ENCODE peak calls at places on chromosome 9, in seven cellular contexts. One of them, this sample, is unnamed.

GRCh38 chr9:2261421-2262103 is 246.4 kb downstream of the SMARCA2 start:
- DNase-seq in cardiac fibroblast: no peak
- DNase-seq in hepatocyte: no peak
- DNase-seq in left ventricle myocardium inferior: no peak
- DNase-seq in AG04449: no peak
- DNase-seq in GM12864: no peak
- DNase-seq in astrocyte of the spinal cord: no peak
- DNase-seq in this sample: no peak

GRCh38 chr9:11709567-11709966 is 983.6 kb upstream of the TYRP1 start:
- DNase-seq in astrocyte of the spinal cord: no peak
- DNase-seq in cardiac fibroblast: no peak
- DNase-seq in GM12864: no peak
- DNase-seq in left ventricle myocardium inferior: no peak
- DNase-seq in hepatocyte: no peak
- DNase-seq in AG04449: no peak
- DNase-seq in this sample: no peak

GRCh38 chr9:6889868-6890267 is 132.1 kb downstream of the KDM4C start:
- DNase-seq in cardiac fibroblast: no peak
- DNase-seq in AG04449: no peak
- DNase-seq in astrocyte of the spinal cord: no peak
- DNase-seq in left ventricle myocardium inferior: no peak
- DNase-seq in hepatocyte: no peak
- DNase-seq in GM12864: no peak
- DNase-seq in this sample: no peak

GRCh38 chr9:16367605-16368424 is 502.7 kb downstream of the BNC2 start:
- DNase-seq in left ventricle myocardium inferior: no peak
- DNase-seq in astrocyte of the spinal cord: peak; percentile 22
- DNase-seq in hepatocyte: no peak
- DNase-seq in AG04449: no peak
- DNase-seq in GM12864: no peak
- DNase-seq in cardiac fibroblast: peak; percentile 63
- DNase-seq in this sample: no peak

GRCh38 chr9:35827486-35827885 is 1.0 kb downstream of the FAM221B start:
- DNase-seq in AG04449: no peak
- DNase-seq in cardiac fibroblast: peak; percentile 56
- DNase-seq in astrocyte of the spinal cord: peak; percentile 40
- DNase-seq in hepatocyte: no peak
- DNase-seq in GM12864: no peak
- DNase-seq in left ventricle myocardium inferior: no peak
- DNase-seq in this sample: no peak

GRCh38 chr9:126380447-126380846 is 53.8 kb downstream of the MVB12B start:
- DNase-seq in left ventricle myocardium inferior: no peak
- DNase-seq in astrocyte of the spinal cord: no peak
- DNase-seq in cardiac fibroblast: no peak
- DNase-seq in hepatocyte: no peak
- DNase-seq in AG04449: no peak
- DNase-seq in GM12864: no peak
- DNase-seq in this sample: no peak

GRCh38 chr9:131030978-131031641 is 22.1 kb downstream of the LAMC3 start:
- DNase-seq in hepatocyte: no peak
- DNase-seq in cardiac fibroblast: no peak
- DNase-seq in astrocyte of the spinal cord: no peak
- DNase-seq in left ventricle myocardium inferior: no peak
- DNase-seq in AG04449: no peak
- DNase-seq in GM12864: no peak
- DNase-seq in this sample: no peak

GRCh38 chr9:18105996-18106595 is 367.9 kb upstream of the ADAMTSL1 start:
- DNase-seq in astrocyte of the spinal cord: no peak
- DNase-seq in left ventricle myocardium inferior: no peak
- DNase-seq in hepatocyte: no peak
- DNase-seq in AG04449: no peak
- DNase-seq in cardiac fibroblast: no peak
- DNase-seq in GM12864: no peak
- DNase-seq in this sample: no peak

GRCh38 chr9:132474253-132474652 is 64.2 kb downstream of the CFAP77 start:
- DNase-seq in astrocyte of the spinal cord: no peak
- DNase-seq in AG04449: no peak
- DNase-seq in cardiac fibroblast: no peak
- DNase-seq in hepatocyte: no peak
- DNase-seq in left ventricle myocardium inferior: no peak
- DNase-seq in GM12864: no peak
- DNase-seq in this sample: no peak

GRCh38 chr9:101707708-101708107 is 30.7 kb downstream of the GRIN3A start:
- DNase-seq in GM12864: no peak
- DNase-seq in hepatocyte: no peak
- DNase-seq in left ventricle myocardium inferior: no peak
- DNase-seq in cardiac fibroblast: no peak
- DNase-seq in AG04449: no peak
- DNase-seq in astrocyte of the spinal cord: peak; percentile 1
- DNase-seq in this sample: no peak

GRCh38 chr9:94139672-94140417 is 55.6 kb downstream of the PTPDC1 start:
- DNase-seq in hepatocyte: peak; percentile 71
- DNase-seq in astrocyte of the spinal cord: peak; percentile 99
- DNase-seq in AG04449: peak; percentile 70
- DNase-seq in left ventricle myocardium inferior: peak; percentile 85
- DNase-seq in GM12864: no peak
- DNase-seq in cardiac fibroblast: peak; percentile 98
- DNase-seq in this sample: no peak

GRCh38 chr9:131432597-131433301 is 38.9 kb downstream of the PRRC2B start:
- DNase-seq in astrocyte of the spinal cord: peak; percentile 89
- DNase-seq in hepatocyte: peak; percentile 27
- DNase-seq in left ventricle myocardium inferior: no peak
- DNase-seq in cardiac fibroblast: peak; percentile 92
- DNase-seq in AG04449: peak; percentile 89
- DNase-seq in GM12864: no peak
- DNase-seq in this sample: no peak

GRCh38 chr9:70832487-70832886 is 288.9 kb downstream of the TRPM3 start:
- DNase-seq in AG04449: no peak
- DNase-seq in left ventricle myocardium inferior: no peak
- DNase-seq in astrocyte of the spinal cord: no peak
- DNase-seq in hepatocyte: no peak
- DNase-seq in cardiac fibroblast: peak; percentile 68
- DNase-seq in GM12864: no peak
- DNase-seq in this sample: no peak

GRCh38 chr9:92359380-92360007 is 33.7 kb downstream of the CENPP start:
- DNase-seq in left ventricle myocardium inferior: no peak
- DNase-seq in GM12864: no peak
- DNase-seq in AG04449: no peak
- DNase-seq in cardiac fibroblast: no peak
- DNase-seq in hepatocyte: peak; percentile 38
- DNase-seq in astrocyte of the spinal cord: no peak
- DNase-seq in this sample: no peak

GRCh38 chr9:6408320-6408719 is 4.7 kb upstream of the UHRF2 start:
- DNase-seq in astrocyte of the spinal cord: no peak
- DNase-seq in cardiac fibroblast: no peak
- DNase-seq in left ventricle myocardium inferior: no peak
- DNase-seq in GM12864: no peak
- DNase-seq in hepatocyte: no peak
- DNase-seq in AG04449: no peak
- DNase-seq in this sample: no peak

GRCh38 chr9:86589273-86589672 is 235.1 kb upstream of the TUT7 start:
- DNase-seq in AG04449: no peak
- DNase-seq in left ventricle myocardium inferior: no peak
- DNase-seq in cardiac fibroblast: no peak
- DNase-seq in GM12864: no peak
- DNase-seq in hepatocyte: no peak
- DNase-seq in astrocyte of the spinal cord: no peak
- DNase-seq in this sample: no peak

GRCh38 chr9:72749276-72749675 is 203.6 kb downstream of the ALDH1A1 start:
- DNase-seq in hepatocyte: peak; percentile 32
- DNase-seq in GM12864: no peak
- DNase-seq in left ventricle myocardium inferior: no peak
- DNase-seq in astrocyte of the spinal cord: no peak
- DNase-seq in AG04449: no peak
- DNase-seq in cardiac fibroblast: no peak
- DNase-seq in this sample: no peak

GRCh38 chr9:121949364-121949763 is 143.7 kb downstream of the TTLL11 start:
- DNase-seq in astrocyte of the spinal cord: no peak
- DNase-seq in GM12864: no peak
- DNase-seq in AG04449: no peak
- DNase-seq in hepatocyte: no peak
- DNase-seq in cardiac fibroblast: no peak
- DNase-seq in left ventricle myocardium inferior: no peak
- DNase-seq in this sample: no peak

GRCh38 chr9:106862115-106862945 is 636 bp upstream of the ZNF462 start:
- DNase-seq in GM12864: no peak
- DNase-seq in left ventricle myocardium inferior: no peak
- DNase-seq in AG04449: no peak
- DNase-seq in hepatocyte: peak; percentile 54
- DNase-seq in astrocyte of the spinal cord: peak; percentile 60
- DNase-seq in cardiac fibroblast: peak; percentile 52
- DNase-seq in this sample: peak; percentile 22

GRCh38 chr9:72614057-72614456 is 92.6 kb downstream of the TMC1 start:
- DNase-seq in cardiac fibroblast: no peak
- DNase-seq in left ventricle myocardium inferior: no peak
- DNase-seq in astrocyte of the spinal cord: no peak
- DNase-seq in hepatocyte: no peak
- DNase-seq in AG04449: no peak
- DNase-seq in GM12864: no peak
- DNase-seq in this sample: no peak

GRCh38 chr9:76512826-76513225 is 53.8 kb downstream of the GCNT1 start:
- DNase-seq in astrocyte of the spinal cord: peak; percentile 60
- DNase-seq in AG04449: no peak
- DNase-seq in hepatocyte: no peak
- DNase-seq in GM12864: no peak
- DNase-seq in cardiac fibroblast: peak; percentile 66
- DNase-seq in left ventricle myocardium inferior: no peak
- DNase-seq in this sample: no peak

DNA sequence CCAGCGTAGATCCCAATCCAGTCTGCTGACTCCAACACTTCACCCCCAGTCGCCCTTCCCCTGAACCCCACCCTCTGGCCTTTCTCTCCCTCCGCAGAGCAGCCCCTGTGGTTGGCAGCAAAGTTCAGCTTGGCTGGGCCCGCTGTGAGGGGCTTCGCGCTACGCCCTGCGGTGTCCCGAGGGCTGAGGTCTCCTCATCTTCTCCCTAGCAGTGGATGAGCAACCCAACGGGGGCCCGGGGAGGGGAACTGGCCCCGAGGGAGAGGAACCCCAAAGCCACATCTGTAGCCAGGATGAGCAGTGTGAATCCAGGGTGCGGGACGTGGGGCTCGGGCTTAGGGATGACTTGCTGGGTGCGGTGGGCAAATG is 579 bp downstream of the EGFL7 start:
- DNase-seq in cardiac fibroblast: no peak
- DNase-seq in AG04449: no peak
- DNase-seq in astrocyte of the spinal cord: no peak
- DNase-seq in left ventricle myocardium inferior: no peak
- DNase-seq in GM12864: no peak
- DNase-seq in hepatocyte: no peak
- DNase-seq in this sample: no peak
- H3K4me3 ChIP-seq in cardiac fibroblast: peak overlapping the region; percentile 44
- H3K4me3 ChIP-seq in AG04449: no peak overlapping the region
- H3K4me3 ChIP-seq in astrocyte of the spinal cord: no peak overlapping the region
- H3K4me3 ChIP-seq in left ventricle myocardium inferior: peak overlapping the region; percentile 81
- H3K4me3 ChIP-seq in GM12864: no peak overlapping the region
- H3K4me3 ChIP-seq in hepatocyte: no peak overlapping the region
- H3K4me3 ChIP-seq in this sample: no peak overlapping the region

DNA sequence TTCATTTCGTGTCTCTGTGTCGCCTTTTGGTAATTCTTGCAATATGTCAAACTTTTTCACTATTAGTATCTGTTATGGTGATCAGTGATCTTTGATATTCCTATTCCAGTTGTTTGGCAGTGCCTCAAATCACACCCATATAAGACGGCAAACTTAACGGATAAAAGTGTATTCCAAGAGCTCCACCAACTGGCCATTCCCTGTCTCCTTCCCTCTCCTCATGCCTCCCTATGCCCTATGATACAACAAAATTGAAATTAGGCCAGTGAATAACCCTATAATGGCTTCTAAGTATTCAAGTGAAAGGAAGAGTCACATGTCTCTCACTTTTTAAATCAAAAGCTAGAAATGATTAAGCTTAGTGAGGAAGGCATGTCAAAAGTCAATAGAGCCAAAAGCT is 74.8 kb downstream of the CDK5RAP2 start:
- DNase-seq in astrocyte of the spinal cord: no peak
- DNase-seq in hepatocyte: no peak
- DNase-seq in left ventricle myocardium inferior: no peak
- DNase-seq in cardiac fibroblast: peak; percentile 39
- DNase-seq in GM12864: no peak
- DNase-seq in AG04449: no peak
- DNase-seq in this sample: no peak
- TF ChIP-seq CTCF in astrocyte of the spinal cord: no peak
- TF ChIP-seq CTCF in hepatocyte: no peak
- TF ChIP-seq CTCF in left ventricle myocardium inferior: peak; percentile 42
- TF ChIP-seq CTCF in cardiac fibroblast: peak; percentile 27
- TF ChIP-seq CTCF in GM12864: no peak
- TF ChIP-seq CTCF in AG04449: no peak
- TF ChIP-seq CTCF in this sample: no peak

DNA sequence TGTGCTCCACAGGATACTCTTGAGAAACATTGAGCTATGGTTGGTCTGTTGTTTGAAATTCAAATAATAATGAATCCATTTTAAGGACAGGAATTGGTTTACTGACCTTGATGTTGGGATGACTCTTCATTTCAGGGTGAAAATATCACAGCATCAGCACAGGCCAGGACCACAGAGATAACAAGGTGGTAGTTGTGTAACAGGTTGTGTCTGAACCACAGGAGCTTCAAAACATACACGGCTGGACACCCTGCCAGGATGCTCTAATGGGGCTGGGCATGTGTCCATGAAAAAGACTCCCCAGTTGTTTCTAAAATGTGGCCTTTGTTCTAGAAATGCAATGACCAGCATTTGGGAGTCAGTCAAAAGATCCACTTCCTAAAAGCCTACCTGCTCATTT is 69.8 kb downstream of the ACO1 start:
- DNase-seq in left ventricle myocardium inferior: no peak
- DNase-seq in GM12864: no peak
- DNase-seq in hepatocyte: no peak
- DNase-seq in AG04449: no peak
- DNase-seq in astrocyte of the spinal cord: no peak
- DNase-seq in cardiac fibroblast: no peak
- DNase-seq in this sample: no peak
- H3K4me3 ChIP-seq in left ventricle myocardium inferior: no peak overlapping the region
- H3K4me3 ChIP-seq in GM12864: no peak overlapping the region
- H3K4me3 ChIP-seq in hepatocyte: no peak overlapping the region
- H3K4me3 ChIP-seq in AG04449: no peak overlapping the region
- H3K4me3 ChIP-seq in astrocyte of the spinal cord: no peak overlapping the region
- H3K4me3 ChIP-seq in cardiac fibroblast: no peak overlapping the region
- H3K4me3 ChIP-seq in this sample: no peak overlapping the region

GRCh38 chr9:89312154-89312616 is 1.2 kb downstream of the CKS2 start:
- DNase-seq in GM12864: no peak
- DNase-seq in AG04449: no peak
- DNase-seq in cardiac fibroblast: peak; percentile 47
- DNase-seq in astrocyte of the spinal cord: peak; percentile 37
- DNase-seq in left ventricle myocardium inferior: no peak
- DNase-seq in hepatocyte: peak; percentile 28
- DNase-seq in this sample: no peak

GRCh38 chr9:89309608-89310485 is 1.1 kb upstream of the CKS2 start:
- DNase-seq in hepatocyte: peak; percentile 54
- DNase-seq in AG04449: no peak
- DNase-seq in GM12864: no peak
- DNase-seq in left ventricle myocardium inferior: no peak
- DNase-seq in cardiac fibroblast: peak; percentile 19
- DNase-seq in astrocyte of the spinal cord: no peak
- DNase-seq in this sample: no peak

GRCh38 chr9:89309166-89309565 is 1.8 kb upstream of the CKS2 start:
- DNase-seq in cardiac fibroblast: no peak
- DNase-seq in hepatocyte: no peak
- DNase-seq in GM12864: no peak
- DNase-seq in AG04449: no peak
- DNase-seq in astrocyte of the spinal cord: no peak
- DNase-seq in left ventricle myocardium inferior: no peak
- DNase-seq in this sample: no peak

GRCh38 chr9:89311346-89312153 is 555 bp downstream of the CKS2 start:
- DNase-seq in GM12864: no peak
- DNase-seq in AG04449: no peak
- DNase-seq in cardiac fibroblast: peak; percentile 21
- DNase-seq in astrocyte of the spinal cord: peak; percentile 31
- DNase-seq in left ventricle myocardium inferior: peak; percentile 23
- DNase-seq in hepatocyte: peak; percentile 46
- DNase-seq in this sample: no peak

GRCh38 chr9:89310486-89311345 is at the start of gene CKS2:
- DNase-seq in hepatocyte: peak; percentile 100
- DNase-seq in AG04449: peak; percentile 99
- DNase-seq in cardiac fibroblast: peak; percentile 100
- DNase-seq in GM12864: peak; percentile 100
- DNase-seq in left ventricle myocardium inferior: peak; percentile 100
- DNase-seq in astrocyte of the spinal cord: peak; percentile 100
- DNase-seq in this sample: peak; percentile 100
- TF ChIP-seq CTCF in hepatocyte: no peak
- TF ChIP-seq CTCF in AG04449: peak; percentile 1
- TF ChIP-seq CTCF in cardiac fibroblast: no peak
- TF ChIP-seq CTCF in GM12864: no peak
- TF ChIP-seq CTCF in left ventricle myocardium inferior: peak; percentile 11
- TF ChIP-seq CTCF in astrocyte of the spinal cord: no peak
- TF ChIP-seq CTCF in this sample: no peak